ENCODE peak calls at places on chromosome 13, in seven cellular contexts. J is adrenal gland; H is A549; B is PC-9; D is heart right ventricle; E is effector memory CD4-positive, alpha-beta T cell; G is MM.1S. S is an unnamed sample.

GRCh38 chr13:95643471-95643813 is 1.1 kb downstream of the DZIP1 start:
- DNase-seq in D (no peak), J (no peak), E (no peak), G (no peak), H (no peak), B (no peak), S (no peak)

GRCh38 chr13:36850790-36851438 is 31.9 kb downstream of the RFXAP start:
- DNase-seq in G (no peak), D (no peak), E (no peak), B (no peak), J (no peak), H (no peak), S (no peak)

GRCh38 chr13:100131863-100132574 is 43.1 kb downstream of the PCCA start:
- DNase-seq in H (peak; percentile 77), E (no peak), B (no peak), D (no peak), G (no peak), J (no peak), S (peak; percentile 40)

GRCh38 chr13:42545842-42546241 is 28.1 kb upstream of the TNFSF11 start:
- DNase-seq in J (no peak), D (no peak), E (no peak), B (no peak), H (no peak), G (no peak), S (no peak)

GRCh38 chr13:30360586-30360985 is 53.2 kb upstream of the KATNAL1 start:
- DNase-seq in H (no peak), J (no peak), B (no peak), D (no peak), G (no peak), E (no peak), S (no peak)

GRCh38 chr13:77692746-77693448 is 4.6 kb upstream of the SLAIN1 start:
- DNase-seq in D (no peak), J (no peak), H (no peak), G (no peak), E (no peak), B (no peak), S (no peak)

GRCh38 chr13:66216723-66217122 is 1013.4 kb downstream of the PCDH9 start:
- DNase-seq in B (no peak), E (no peak), H (no peak), G (no peak), J (no peak), D (no peak), S (no peak)

GRCh38 chr13:50378513-50378970 is 363.3 kb downstream of the KCNRG start:
- DNase-seq in G (no peak), E (no peak), J (no peak), B (no peak), D (no peak), H (no peak), S (no peak)

GRCh38 chr13:76667551-76667950 is 218.7 kb downstream of the KCTD12 start:
- DNase-seq in J (peak; percentile 44), G (peak; percentile 10), B (no peak), H (no peak), D (no peak), E (no peak), S (no peak)

GRCh38 chr13:37640499-37640898 is 41.9 kb upstream of the POSTN start:
- DNase-seq in G (no peak), B (peak; percentile 7), D (no peak), E (no peak), H (peak; percentile 4), J (peak; percentile 2), S (no peak)

GRCh38 chr13:33290421-33290965 is 4.9 kb upstream of the STARD13 start:
- DNase-seq in D (no peak), B (no peak), H (no peak), E (no peak), G (no peak), J (no peak), S (no peak)

GRCh38 chr13:40589285-40590109 is 76.9 kb downstream of the FOXO1 start:
- DNase-seq in E (no peak), G (peak; percentile 40), H (no peak), J (peak; percentile 57), B (no peak), D (no peak), S (peak; percentile 33)

GRCh38 chr13:113417008-113417735 is 36.1 kb downstream of the ADPRHL1 start:
- DNase-seq in H (no peak), E (no peak), G (no peak), B (no peak), J (no peak), D (no peak), S (no peak)

GRCh38 chr13:34340534-34340933 is 522.6 kb downstream of the RFC3 start:
- DNase-seq in J (peak; percentile 45), B (peak; percentile 13), G (no peak), H (no peak), E (no peak), D (no peak), S (peak; percentile 55)

DNA sequence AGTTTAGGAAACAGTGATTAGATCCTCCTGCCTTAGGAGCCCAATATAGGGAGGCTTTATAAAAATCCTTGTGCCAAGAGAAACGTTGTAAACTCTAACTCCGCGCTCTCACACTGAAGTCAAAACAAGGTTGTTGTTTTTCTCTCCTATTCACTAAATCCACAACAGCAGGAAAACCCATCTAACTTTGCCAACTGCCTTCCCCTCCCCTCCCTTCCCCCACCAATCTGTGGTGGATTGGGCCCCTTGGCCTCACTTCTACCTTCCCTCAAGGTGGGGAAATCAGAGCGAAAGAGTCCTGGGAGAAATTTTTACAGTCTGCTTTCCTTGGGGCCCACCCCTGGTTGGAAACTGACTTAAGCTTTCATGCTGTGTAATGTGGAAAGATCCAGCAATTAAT is 1.4 kb downstream of the DHRS12 start:
- DNase-seq in E (no peak), D (no peak), H (no peak), G (no peak), B (no peak), J (no peak), S (no peak)
- H3K4me3 ChIP-seq in E (peak overlapping the region; percentile 61), D (no peak overlapping the region), H (peak overlapping the region; percentile 91), G (no peak overlapping the region), B (no peak overlapping the region), J (no peak overlapping the region), S (no peak overlapping the region)

DNA sequence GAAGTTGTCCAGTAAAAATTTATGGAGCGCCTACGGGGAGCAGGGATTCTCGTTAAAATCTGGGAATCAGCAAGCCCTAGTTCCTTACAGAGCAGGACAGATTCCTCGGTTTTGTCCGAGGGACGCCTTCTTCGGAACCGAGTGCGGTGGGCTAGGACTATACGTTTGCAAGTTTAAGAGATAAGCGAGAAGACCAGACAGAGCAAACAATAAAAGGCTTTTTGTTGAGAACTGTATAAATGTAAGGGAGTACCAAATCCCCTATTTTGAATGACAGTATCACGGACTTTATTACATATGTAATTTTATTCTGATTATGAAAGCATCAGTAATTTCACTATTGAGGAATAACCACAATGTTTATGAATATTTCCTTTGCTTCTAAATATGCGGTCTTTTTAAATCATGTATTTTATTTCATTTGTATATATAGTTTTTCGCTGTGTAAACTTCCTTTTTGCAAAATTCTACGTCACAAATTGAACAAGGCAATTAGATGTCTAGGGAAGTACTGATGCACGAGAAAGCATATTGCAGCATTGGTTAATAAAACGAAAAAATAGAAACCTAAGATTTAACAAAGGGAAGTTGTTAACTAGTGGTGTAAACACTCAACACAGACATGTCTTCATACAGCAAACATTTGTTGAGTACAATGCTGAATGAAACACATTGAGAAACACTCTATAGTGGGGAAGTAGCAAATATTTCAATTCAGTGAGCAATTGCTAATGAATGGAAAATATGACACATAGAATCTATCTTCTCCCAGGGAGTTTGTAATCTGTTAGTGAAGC is 1.2 kb upstream of the ANKRD10 start:
- DNase-seq in H (no peak), B (no peak), J (no peak), E (no peak), D (no peak), G (no peak), S (no peak)
- H3K9me3 ChIP-seq in H (no peaks in the 10 kb centered on the region), B (no peaks in the 10 kb centered on the region), J (no peaks in the 10 kb centered on the region), E (no peaks in the 10 kb centered on the region), D (no peaks in the 10 kb centered on the region), G (no peaks in the 10 kb centered on the region), S (no peaks in the 10 kb centered on the region)

DNA sequence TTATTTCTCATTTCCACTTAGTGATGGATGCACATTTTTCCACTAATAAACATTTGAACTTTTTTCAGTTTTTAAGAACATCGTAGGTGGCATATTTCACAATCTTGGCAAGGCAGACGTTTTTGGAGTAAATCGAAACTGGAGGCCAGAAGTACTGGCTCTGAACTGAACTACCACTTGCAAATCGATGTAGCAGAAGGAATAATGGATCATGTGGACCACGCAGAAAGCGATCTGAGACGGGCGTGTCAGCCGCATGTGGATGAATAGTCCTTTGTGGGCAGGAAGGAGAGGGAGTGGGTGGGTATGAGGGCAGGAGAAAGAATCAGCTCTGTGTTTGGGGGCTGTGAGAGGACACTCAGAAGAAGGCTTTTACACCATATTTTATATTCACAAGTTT is 90.4 kb downstream of the COL4A2 start:
- DNase-seq in G (no peak), D (no peak), E (no peak), J (peak; percentile 51), H (no peak), B (no peak), S (no peak)
- H3K4me3 ChIP-seq in G (no peak overlapping the region), D (no peak overlapping the region), E (no peak overlapping the region), J (no peak overlapping the region), H (no peak overlapping the region), B (no peak overlapping the region), S (no peak overlapping the region)

GRCh38 chr13:112184851-112185371 is 118.0 kb downstream of the SOX1 start:
- DNase-seq in E (no peak), D (no peak), G (no peak), B (no peak), J (no peak), H (no peak), S (no peak)
- H3K9me3 ChIP-seq in E (no peaks in the 10 kb centered on the region), D (no peaks in the 10 kb centered on the region), G (no peaks in the 10 kb centered on the region), B (no peaks in the 10 kb centered on the region), J (no peaks in the 10 kb centered on the region), H (no peaks in the 10 kb centered on the region), S (peaks cover 9% of the 10 kb centered on the region)

GRCh38 chr13:20495087-20496023 is 30.3 kb downstream of the CRYL1 start:
- DNase-seq in B (peak; percentile 41), D (no peak), E (peak; percentile 48), H (peak; percentile 46), J (peak; percentile 75), G (peak; percentile 46), S (no peak)
- H3K4me3 ChIP-seq in B (no peak overlapping the region), D (no peak overlapping the region), E (no peak overlapping the region), H (no peak overlapping the region), J (peak overlapping the region; percentile 21), G (no peak overlapping the region), S (no peak overlapping the region)

GRCh38 chr13:105598551-105598950 is 936.9 kb downstream of the EFNB2 start:
- DNase-seq in H (no peak), B (no peak), E (no peak), D (no peak), J (no peak), G (no peak), S (no peak)
- H3K9me3 ChIP-seq in H (no peaks in the 10 kb centered on the region), B (no peaks in the 10 kb centered on the region), E (no peaks in the 10 kb centered on the region), D (no peaks in the 10 kb centered on the region), J (no peaks in the 10 kb centered on the region), G (no peaks in the 10 kb centered on the region), S (no peaks in the 10 kb centered on the region)

DNA sequence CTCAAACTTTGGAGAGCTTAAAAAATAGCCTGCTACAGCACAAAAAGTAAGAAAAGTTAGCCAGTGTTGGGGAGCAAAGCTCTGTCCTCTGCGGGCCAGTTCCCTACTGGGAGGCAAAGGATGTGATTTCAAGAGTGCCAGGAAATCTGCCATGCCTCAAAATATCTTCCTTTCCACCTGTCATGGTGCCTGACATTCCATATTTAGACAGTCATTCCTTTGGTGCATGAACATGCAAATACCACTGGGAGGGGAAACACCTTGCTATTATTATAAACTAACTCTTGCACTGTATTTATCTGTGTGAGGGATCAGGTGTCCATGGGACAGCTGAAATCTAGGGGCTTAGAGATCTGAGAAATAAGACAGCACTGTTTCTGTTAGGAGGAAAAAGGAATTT is 10.3 kb downstream of the FREM2 start:
- DNase-seq in J (no peak), H (no peak), B (no peak), D (no peak), G (no peak), E (no peak), S (no peak)
- H3K4me3 ChIP-seq in J (no peak overlapping the region), H (no peak overlapping the region), B (no peak overlapping the region), D (no peak overlapping the region), G (no peak overlapping the region), E (no peak overlapping the region), S (no peak overlapping the region)